ENCODE peak calls at places on chromosomes 13 and 19, in four cellular contexts. T, P, B and W are unnamed samples.
A peak's percentile ranks its signal among the peaks of the same experiment; 100 is the strongest.

GRCh38 chr19:30711296-30711695 is 339.1 kb downstream of the ZNF536 start:
- DNase-seq in P (no peak), T (no peak), B (no peak), W (no peak)

GRCh38 chr13:110107568-110108347 is 199.2 kb downstream of the COL4A1 start:
- DNase-seq in P (no peak), T (no peak), B (no peak), W (peak; percentile 65)

GRCh38 chr13:44873486-44873885 is 115.8 kb downstream of the NUFIP1 start:
- DNase-seq in P (no peak), T (no peak), B (no peak), W (no peak)

GRCh38 chr13:73222627-73223026 is 163.8 kb downstream of the KLF5 start:
- DNase-seq in B (no peak), T (no peak), P (no peak), W (no peak)

GRCh38 chr13:77379508-77379907 is 52.6 kb upstream of the MYCBP2 start:
- DNase-seq in T (no peak), B (no peak), P (no peak), W (no peak)

GRCh38 chr13:26168276-26168814 is 53.8 kb downstream of the RNF6 start:
- DNase-seq in P (no peak), B (no peak), T (no peak), W (no peak)

GRCh38 chr13:50544226-50544625 is 299.3 kb downstream of the DLEU7 start:
- DNase-seq in P (no peak), B (no peak), T (no peak), W (no peak)

GRCh38 chr19:29712744-29713516 is 2.1 kb downstream of the C19orf12 start:
- DNase-seq in T (no peak), P (no peak), B (no peak), W (no peak)

GRCh38 chr19:5154129-5154798 is 185.4 kb downstream of the KDM4B start:
- DNase-seq in B (peak; percentile 52), P (peak; percentile 79), T (no peak), W (peak; percentile 90)

GRCh38 chr19:34838753-34839431 is 65.9 kb upstream of the ZNF599 start:
- DNase-seq in T (no peak), P (no peak), B (peak; percentile 24), W (peak; percentile 89)

GRCh38 chr19:2371656-2372055 is 11.6 kb downstream of the TMPRSS9 start:
- DNase-seq in B (no peak), P (no peak), T (no peak), W (no peak)

GRCh38 chr19:33177417-33177976 is 16.6 kb upstream of the LRP3 start:
- DNase-seq in P (no peak), B (peak; percentile 35), T (no peak), W (peak; percentile 64)

GRCh38 chr13:100544866-100545683 is 43.5 kb downstream of the GGACT start:
- DNase-seq in T (no peak), P (no peak), B (no peak), W (no peak)

GRCh38 chr19:31361728-31362127 is 12.5 kb upstream of the TSHZ3 start:
- DNase-seq in P (no peak), T (no peak), B (no peak), W (no peak)

GRCh38 chr13:49749852-49750251 is 42.6 kb downstream of the KPNA3 start:
- DNase-seq in T (no peak), B (no peak), P (no peak), W (no peak)

GRCh38 chr13:95713651-95714050 is 36.7 kb downstream of the DNAJC3 start:
- DNase-seq in T (no peak), P (no peak), B (no peak), W (no peak)

GRCh38 chr19:47618771-47619170 is 9.8 kb downstream of the BICRA start:
- DNase-seq in T (no peak), P (no peak), B (no peak), W (no peak)

GRCh38 chr13:105291987-105292386 is 1243.5 kb downstream of the EFNB2 start:
- DNase-seq in T (no peak), B (no peak), P (no peak), W (no peak)

GRCh38 chr13:72495681-72496080 is 231.7 kb downstream of the MZT1 start:
- DNase-seq in P (no peak), T (no peak), B (no peak), W (no peak)

GRCh38 chr13:45683701-45684100 is 18.4 kb upstream of the CBY2 start:
- DNase-seq in P (no peak), T (no peak), B (no peak), W (peak; percentile 17)

GRCh38 chr13:100825551-100825950 is 151.0 kb upstream of the TMTC4 start:
- DNase-seq in P (no peak), B (no peak), T (no peak), W (no peak)

GRCh38 chr19:38852231-38853044 is 2.7 kb upstream of the HNRNPL start:
- DNase-seq in B (no peak), T (no peak), P (no peak), W (peak; percentile 67)

GRCh38 chr13:33612641-33613638 is 205.0 kb upstream of the RFC3 start:
- DNase-seq in B (peak; percentile 16), T (no peak), P (no peak), W (no peak)

GRCh38 chr13:24270639-24271131 is 38.7 kb upstream of the C1QTNF9 start:
- DNase-seq in B (peak; percentile 47), P (no peak), T (peak; percentile 38), W (no peak)

GRCh38 chr13:113547248-113547971 is 37.1 kb upstream of the TFDP1 start:
- DNase-seq in B (no peak), T (no peak), P (no peak), W (no peak)

GRCh38 chr13:113548171-113548641 is 36.3 kb upstream of the TFDP1 start:
- DNase-seq in B (no peak), T (no peak), P (no peak), W (no peak)

GRCh38 chr13:113550453-113550852 is 34.1 kb upstream of the TFDP1 start:
- DNase-seq in T (no peak), P (no peak), B (no peak), W (no peak)

GRCh38 chr13:113546571-113547247 is 37.8 kb upstream of the TFDP1 start:
- DNase-seq in P (no peak), B (no peak), T (no peak), W (no peak)

GRCh38 chr13:113548778-113549621 is 35.6 kb upstream of the TFDP1 start:
- DNase-seq in B (no peak), T (no peak), P (peak; percentile 39), W (no peak)
- TF ChIP-seq CREB1 in B (no peak), T (no peak), P (no peak), W (no peak)

GRCh38 chr19:43692364-43692763 is 22.4 kb upstream of the PLAUR start:
- DNase-seq in B (no peak), T (no peak), P (no peak), W (no peak)

GRCh38 chr19:43691755-43692154 is 21.8 kb upstream of the PLAUR start:
- DNase-seq in T (no peak), P (no peak), B (no peak), W (no peak)

GRCh38 chr19:43688059-43688763 is 18.2 kb upstream of the PLAUR start:
- DNase-seq in B (no peak), T (no peak), P (no peak), W (no peak)

GRCh38 chr19:43690890-43691289 is 20.9 kb upstream of the PLAUR start:
- DNase-seq in P (no peak), B (no peak), T (no peak), W (no peak)

DNA sequence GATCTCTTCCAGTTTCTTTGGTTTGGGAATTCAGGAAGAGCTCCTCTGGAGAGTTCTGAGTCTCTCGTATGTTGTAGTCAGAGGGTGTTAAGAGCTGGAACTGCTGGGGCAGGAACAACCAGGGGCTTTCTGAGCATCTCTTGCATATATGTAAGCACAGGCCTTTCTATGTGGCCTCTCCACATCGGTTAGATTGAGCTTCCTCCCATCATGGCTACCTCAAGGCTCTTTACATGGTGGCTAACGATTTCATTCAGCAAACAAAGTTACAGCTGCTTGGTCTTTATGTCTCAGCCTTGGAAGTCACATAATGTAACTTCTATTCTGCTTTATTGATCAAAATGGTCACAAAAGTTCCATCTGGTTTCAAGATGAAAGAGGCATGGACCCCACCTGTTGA is 20.5 kb upstream of the PLAUR start:
- DNase-seq in B (no peak), T (no peak), P (no peak), W (no peak)
- TF ChIP-seq CREM in B (no peak), T (no peak), P (no peak), W (no peak)

GRCh38 chr19:18847516-18848463 is 16.0 kb downstream of the UPF1 start:
- DNase-seq in T (no peak), B (no peak), P (no peak), W (no peak)
- TF ChIP-seq CREB1 in T (no peak), B (no peak), P (no peak), W (no peak)

DNA sequence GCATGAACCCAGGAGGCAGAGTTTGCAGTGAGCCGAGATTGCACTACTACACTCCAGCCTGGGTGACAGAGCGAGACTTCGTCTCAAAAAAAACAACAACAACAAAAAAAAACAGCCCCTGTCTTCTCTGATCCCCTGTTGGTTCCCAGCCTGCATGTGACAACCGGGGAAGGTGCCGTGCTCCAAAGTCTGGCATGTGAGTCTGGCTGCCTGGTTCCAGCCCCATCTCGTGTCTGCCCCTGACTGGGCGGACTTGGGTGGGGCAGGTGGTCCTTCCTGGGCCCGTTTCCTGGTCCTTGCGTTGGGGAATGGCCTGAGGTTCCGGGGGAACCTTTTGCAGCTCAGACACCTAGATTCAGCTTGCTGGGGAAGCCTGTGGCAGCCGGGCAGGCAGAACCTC is 50.5 kb downstream of the DNM2 start:
- DNase-seq in P (no peak), T (no peak), B (no peak), W (no peak)
- TF ChIP-seq CREM in P (no peak), T (no peak), B (no peak), W (no peak)